ENCODE peak calls at places on chromosomes 13 and 19, in six cellular contexts. N, Y, V, S, P and T are unnamed samples.

GRCh38 chr19:49631279-49631588 is 8.7 kb downstream of the RRAS start:
- DNase-seq in Y (no peak), P (no peak), N (no peak), S (peak), V (no peak), T (no peak)

GRCh38 chr13:72246396-72246795 is 379.4 kb upstream of the DACH1 start:
- DNase-seq in V (no peak), N (no peak), P (no peak), S (peak), Y (no peak), T (no peak)

GRCh38 chr19:51271015-51271600 is 20.2 kb downstream of the SIGLECL1 start:
- DNase-seq in S (no peak), N (no peak), V (no peak), Y (no peak), P (no peak), T (no peak)

GRCh38 chr13:62293081-62293480 is 877.4 kb upstream of the PCDH20 start:
- DNase-seq in N (no peak), P (no peak), S (peak), Y (peak), V (no peak), T (no peak)

GRCh38 chr19:1161716-1162115 is 12.4 kb downstream of the SBNO2 start:
- DNase-seq in P (no peak), S (no peak), Y (peak), N (no peak), V (no peak), T (peak)

GRCh38 chr19:18700501-18701249 is 17.2 kb downstream of the CRTC1 start:
- DNase-seq in V (peak), P (peak), S (peak), N (peak), Y (peak), T (peak)

GRCh38 chr13:107870400-107870799 is 344.9 kb downstream of the LIG4 start:
- DNase-seq in P (no peak), V (no peak), Y (no peak), S (no peak), N (no peak), T (no peak)

GRCh38 chr13:45809810-45810394 is 41.7 kb downstream of the SIAH3 start:
- DNase-seq in V (no peak), N (no peak), S (no peak), Y (no peak), P (no peak), T (no peak)

GRCh38 chr13:33874871-33875270 is 56.9 kb downstream of the RFC3 start:
- DNase-seq in P (no peak), V (no peak), N (no peak), S (peak), Y (no peak), T (no peak)

GRCh38 chr13:40096357-40096911 is 441.0 kb downstream of the COG6 start:
- DNase-seq in V (no peak), N (no peak), Y (no peak), P (no peak), S (no peak), T (no peak)

GRCh38 chr19:58563823-58564222 is 5.4 kb upstream of the UBE2M start:
- DNase-seq in S (no peak), P (no peak), Y (no peak), V (no peak), N (no peak), T (no peak)

GRCh38 chr19:28468701-28469459 is 744.1 kb downstream of the UQCRFS1 start:
- DNase-seq in N (no peak), P (peak), V (peak), S (peak), Y (peak), T (peak)

GRCh38 chr13:105365831-105366230 is 1169.6 kb downstream of the EFNB2 start:
- DNase-seq in N (no peak), Y (no peak), S (peak), P (no peak), V (no peak), T (no peak)

GRCh38 chr19:12596485-12596884 is 14.1 kb downstream of the ZNF490 start:
- DNase-seq in V (no peak), S (no peak), N (no peak), P (no peak), Y (no peak), T (no peak)

GRCh38 chr13:79226938-79227337 is 179.1 kb downstream of the RBM26 start:
- DNase-seq in Y (no peak), P (no peak), V (no peak), N (no peak), S (no peak), T (no peak)

GRCh38 chr13:32309312-32309711 is 5.9 kb downstream of the ZAR1L start:
- DNase-seq in V (no peak), Y (peak), S (no peak), P (no peak), N (no peak), T (no peak)

GRCh38 chr19:2478324-2478755 is 2.4 kb downstream of the GADD45B start:
- DNase-seq in N (no peak), V (peak), P (peak), S (peak), Y (peak), T (peak)

GRCh38 chr19:39125554-39126311 is at the start of gene PAK4:
- DNase-seq in N (peak), V (peak), S (peak), Y (peak), P (peak), T (peak)

GRCh38 chr13:59398127-59398526 is 765.6 kb downstream of the DIAPH3 start:
- DNase-seq in N (no peak), P (no peak), V (no peak), Y (no peak), S (no peak), T (peak)

GRCh38 chr13:80476953-80477352 is 136.0 kb upstream of the SPRY2 start:
- DNase-seq in N (no peak), P (no peak), S (no peak), Y (no peak), V (no peak), T (no peak)

GRCh38 chr19:37983916-37984315 is 76.9 kb downstream of the SIPA1L3 start:
- DNase-seq in Y (no peak), P (no peak), V (peak), N (no peak), S (no peak), T (no peak)

GRCh38 chr13:110944121-110944967 is 29.5 kb upstream of the ANKRD10 start:
- DNase-seq in S (peak), P (peak), V (no peak), N (peak), Y (peak), T (peak)

GRCh38 chr13:32887617-32888016 is 128.6 kb upstream of the KL start:
- DNase-seq in Y (no peak), N (no peak), V (no peak), P (no peak), S (no peak), T (no peak)

GRCh38 chr19:38304866-38305429 is 897 bp downstream of the C19orf33 start:
- DNase-seq in P (no peak), N (no peak), Y (no peak), V (no peak), S (no peak), T (no peak)

GRCh38 chr19:45443462-45444317 is 20.0 kb upstream of the ERCC1 start:
- DNase-seq in N (no peak), Y (peak), V (peak), P (peak), S (peak), T (peak)

GRCh38 chr13:42876810-42877550 is 95.6 kb downstream of the FAM216B start:
- DNase-seq in N (no peak), V (no peak), P (peak), S (peak), Y (peak), T (peak)